ENCODE peak calls at places on chromosomes 2 and 18, in four cellular contexts. S is tibial nerve, X is chondrocyte, J is type B pancreatic cell. T is an unnamed sample.

GRCh38 chr2:209472386-209472832 is 48.6 kb downstream of the MAP2 start:
- DNase-seq in X (no peak), S (no peak), J (no peak), T (no peak)

GRCh38 chr18:73144030-73144429 is 276.2 kb upstream of the NETO1 start:
- DNase-seq in J (no peak), X (no peak), S (no peak), T (no peak)

GRCh38 chr2:166104773-166105172 is 23.0 kb downstream of the SCN1A start:
- DNase-seq in X (no peak), J (no peak), S (no peak), T (no peak)

GRCh38 chr2:191421950-191422349 is 176.7 kb downstream of the MYO1B start:
- DNase-seq in S (no peak), X (no peak), J (no peak), T (no peak)

GRCh38 chr2:235594041-235594440 is 100.2 kb downstream of the AGAP1 start:
- DNase-seq in X (no peak), J (no peak), S (no peak), T (no peak)

GRCh38 chr2:68764781-68765385 is 30.3 kb downstream of the ARHGAP25 start:
- DNase-seq in S (no peak), X (no peak), J (no peak), T (no peak)

GRCh38 chr2:217079165-217079564 is 219.3 kb upstream of the TNP1 start:
- DNase-seq in S (no peak), J (no peak), X (no peak), T (no peak)

GRCh38 chr18:4108016-4108415 is 347.1 kb downstream of the DLGAP1 start:
- DNase-seq in J (no peak), X (no peak), S (no peak), T (no peak)

GRCh38 chr18:45687617-45688016 is 36.4 kb upstream of the SLC14A1 start:
- DNase-seq in J (peak), S (no peak), X (no peak), T (no peak)

GRCh38 chr2:170465241-170465640 is 249.9 kb upstream of the SP5 start:
- DNase-seq in S (no peak), X (no peak), J (no peak), T (no peak)

GRCh38 chr2:233915133-233915532 is 2.0 kb upstream of the TRPM8 start:
- DNase-seq in X (no peak), S (no peak), J (no peak), T (no peak)

GRCh38 chr18:36203360-36203895 is 16.1 kb downstream of the MOCOS start:
- DNase-seq in S (no peak), J (peak), X (no peak), T (no peak)

GRCh38 chr2:149136111-149136510 is 97.6 kb downstream of the LYPD6B start:
- DNase-seq in S (no peak), J (no peak), X (no peak), T (no peak)

GRCh38 chr2:70982971-70983370 is 4.5 kb downstream of the ANKRD53 start:
- DNase-seq in J (no peak), S (no peak), X (peak), T (no peak)

GRCh38 chr18:68797901-68798300 is at the start of gene CCDC102B:
- DNase-seq in S (no peak), J (no peak), X (no peak), T (no peak)

GRCh38 chr2:233600361-233600760 is 17.1 kb upstream of the UGT1A8 start:
- DNase-seq in J (no peak), S (no peak), X (no peak), T (no peak)

GRCh38 chr18:5521000-5521399 is 22.8 kb downstream of the EPB41L3 start:
- DNase-seq in S (no peak), X (no peak), J (no peak), T (no peak)

GRCh38 chr2:35598310-35598709 is 757.3 kb upstream of the CRIM1 start:
- DNase-seq in X (no peak), S (no peak), J (no peak), T (no peak)

GRCh38 chr18:42437646-42438045 is 482.6 kb downstream of the PIK3C3 start:
- DNase-seq in S (no peak), X (no peak), J (no peak), T (no peak)

GRCh38 chr2:118121101-118121500 is 32.8 kb downstream of the INSIG2 start:
- DNase-seq in S (no peak), J (no peak), X (no peak), T (no peak)

GRCh38 chr2:217573565-217573964 is 429.2 kb downstream of the TNS1 start:
- DNase-seq in X (no peak), S (no peak), J (no peak), T (no peak)

GRCh38 chr18:75438891-75439290 is 11.4 kb upstream of the SMIM21 start:
- DNase-seq in X (no peak), S (no peak), J (no peak), T (no peak)

GRCh38 chr2:11534746-11535484 is 1.1 kb downstream of the GREB1 start:
- DNase-seq in S (no peak), J (no peak), X (no peak), T (no peak)

GRCh38 chr2:30871440-30871839 is 64.2 kb upstream of the CAPN13 start:
- DNase-seq in X (no peak), J (no peak), S (no peak), T (no peak)

GRCh38 chr2:239584986-239585385 is 184.2 kb upstream of the HDAC4 start:
- DNase-seq in X (no peak), J (no peak), S (no peak), T (no peak)

GRCh38 chr2:1591978-1592907 is 152.1 kb downstream of the PXDN start:
- DNase-seq in X (peak), S (peak), J (no peak), T (no peak)

GRCh38 chr18:25229858-25230257 is 122.1 kb downstream of the ZNF521 start:
- DNase-seq in X (no peak), J (no peak), S (no peak), T (no peak)

GRCh38 chr2:99910903-99911302 is 231.5 kb downstream of the AFF3 start:
- DNase-seq in S (no peak), J (no peak), X (no peak), T (no peak)

GRCh38 chr18:62324917-62325805 is at the start of gene TNFRSF11A:
- DNase-seq in S (no peak), J (no peak), X (no peak), T (peak)

GRCh38 chr2:106596844-106597243 is 109.7 kb downstream of the CD8B2 start:
- DNase-seq in S (no peak), X (no peak), J (no peak), T (no peak)

GRCh38 chr18:12422936-12423335 is 15.2 kb downstream of the PRELID3A start:
- DNase-seq in S (no peak), J (no peak), X (peak), T (no peak)

GRCh38 chr2:178309541-178309940 is 115.2 kb downstream of the OSBPL6 start:
- DNase-seq in X (no peak), J (no peak), S (no peak), T (no peak)

GRCh38 chr18:34595673-34596072 is 114.4 kb upstream of the DTNA start:
- DNase-seq in S (no peak), J (no peak), X (no peak), T (no peak)

GRCh38 chr2:53438056-53438455 is 329.5 kb upstream of the CHAC2 start:
- DNase-seq in S (no peak), J (no peak), X (no peak), T (no peak)

GRCh38 chr2:219707496-219708285 is 80.3 kb downstream of the SLC4A3 start:
- DNase-seq in X (no peak), S (no peak), J (no peak), T (no peak)

GRCh38 chr18:58128286-58129018 is 84.4 kb downstream of the NEDD4L start:
- DNase-seq in S (no peak), J (no peak), X (no peak), T (no peak)

GRCh38 chr18:58124475-58124874 is 80.4 kb downstream of the NEDD4L start:
- DNase-seq in S (no peak), X (no peak), J (no peak), T (no peak)

GRCh38 chr18:58129019-58129374 is 85.0 kb downstream of the NEDD4L start:
- DNase-seq in X (no peak), S (no peak), J (no peak), T (no peak)

GRCh38 chr18:58125756-58126155 is 81.7 kb downstream of the NEDD4L start:
- DNase-seq in J (no peak), X (no peak), S (no peak), T (no peak)

GRCh38 chr18:58125183-58125582 is 81.2 kb downstream of the NEDD4L start:
- DNase-seq in J (no peak), S (no peak), X (no peak), T (no peak)
- TF ChIP-seq CTCF in J (no peak), S (no peak), X (peak), T (no peak)

DNA sequence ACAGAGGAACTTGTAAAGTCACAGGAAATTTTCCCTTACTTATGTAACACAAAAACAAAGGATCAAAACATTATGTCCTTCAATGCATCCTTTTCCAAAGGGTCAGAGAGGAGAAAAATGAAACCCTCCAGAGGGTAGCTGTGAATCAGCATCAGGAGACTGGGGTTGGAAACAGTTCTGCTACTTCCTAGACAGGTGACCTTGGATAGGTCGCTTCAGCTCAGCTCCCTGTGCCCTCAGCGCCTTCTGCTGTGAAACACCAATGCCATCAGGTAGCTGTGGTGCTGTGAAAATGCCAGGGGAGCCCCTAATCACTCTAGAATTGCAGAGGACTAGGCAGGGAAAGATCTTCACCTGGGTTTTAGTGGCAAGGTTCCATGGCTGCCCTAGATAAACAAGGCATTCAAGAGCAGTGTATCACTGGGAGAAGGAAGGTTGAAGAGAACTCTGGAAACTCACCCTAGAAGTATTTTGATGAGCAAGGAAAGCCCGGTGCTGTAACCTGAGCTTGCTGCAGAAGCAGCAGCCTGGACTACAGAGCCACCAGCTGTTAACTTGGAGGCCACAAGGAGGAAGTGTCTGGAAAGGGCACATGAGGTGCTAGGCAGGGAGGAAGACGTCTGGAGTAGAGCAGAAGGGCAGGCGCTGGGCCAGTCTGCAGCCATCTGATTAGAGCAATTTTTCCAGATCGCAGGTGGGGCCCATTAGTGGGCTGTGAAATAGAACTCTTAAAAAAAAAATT is 100.7 kb upstream of the MCFD2 start:
- DNase-seq in J (no peak), S (no peak), X (no peak), T (no peak)
- TF ChIP-seq CTCF in J (no peak), S (no peak), X (peak), T (no peak)

GRCh38 chr2:200203381-200203827 is 103.1 kb upstream of the SPATS2L start:
- DNase-seq in J (no peak), X (no peak), S (no peak), T (no peak)

GRCh38 chr2:200194746-200195145 is 111.7 kb upstream of the SPATS2L start:
- DNase-seq in J (no peak), S (no peak), X (no peak), T (no peak)

GRCh38 chr2:200193791-200194190 is 112.7 kb upstream of the SPATS2L start:
- DNase-seq in X (no peak), J (no peak), S (no peak), T (no peak)

GRCh38 chr2:200199005-200199404 is 107.5 kb upstream of the SPATS2L start:
- DNase-seq in S (no peak), X (no peak), J (no peak), T (no peak)

GRCh38 chr2:200199576-200200263 is 106.8 kb upstream of the SPATS2L start:
- DNase-seq in S (no peak), J (no peak), X (no peak), T (no peak)
- TF ChIP-seq CTCF in S (no peak), J (no peak), X (no peak), T (no peak)

GRCh38 chr2:116820986-116821385 is 993.5 kb upstream of the DDX18 start:
- DNase-seq in J (no peak), X (no peak), S (no peak), T (no peak)

DNA sequence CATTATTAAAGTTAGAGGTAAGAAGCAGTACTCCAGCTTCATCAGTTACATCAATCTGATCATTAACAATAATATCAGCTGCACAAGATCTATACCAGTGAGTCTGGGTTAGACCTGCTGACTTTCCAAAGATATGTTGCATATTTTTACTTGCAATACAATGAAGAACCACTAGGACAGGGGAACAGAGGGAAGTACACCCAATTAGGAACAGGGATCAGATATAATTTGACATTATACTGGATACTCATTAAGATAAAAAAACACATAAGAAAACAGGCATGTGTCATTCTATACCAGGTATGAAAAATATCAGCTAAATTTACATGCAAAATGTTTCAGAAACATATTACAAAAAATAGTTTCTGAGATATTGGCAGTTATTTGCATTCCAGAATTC is 995.1 kb upstream of the DDX18 start:
- DNase-seq in J (no peak), X (no peak), S (no peak), T (no peak)
- TF ChIP-seq CTCF in J (peak), X (peak), S (no peak), T (no peak)

DNA sequence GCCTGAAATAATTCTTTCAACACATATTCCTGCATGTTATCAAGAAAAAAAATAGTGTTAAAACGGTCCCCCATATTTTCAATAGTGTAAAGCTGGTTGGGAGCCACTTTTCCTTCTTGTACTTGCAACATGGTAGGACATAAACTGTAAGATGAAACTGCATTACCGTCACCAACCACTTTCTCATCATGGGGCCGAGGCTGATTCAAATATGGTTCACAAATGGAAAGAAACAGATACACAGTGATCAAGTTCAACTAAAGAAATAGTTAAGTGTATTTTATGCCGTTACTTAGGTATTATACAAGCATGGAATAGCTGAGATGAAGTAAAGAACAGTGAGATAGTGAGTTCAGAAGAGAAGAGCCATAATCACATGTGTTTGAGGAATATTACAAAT is 360.7 kb downstream of the ZEB2 start:
- DNase-seq in X (no peak), J (no peak), S (no peak), T (no peak)
- TF ChIP-seq CTCF in X (no peak), J (peak), S (no peak), T (no peak)

DNA sequence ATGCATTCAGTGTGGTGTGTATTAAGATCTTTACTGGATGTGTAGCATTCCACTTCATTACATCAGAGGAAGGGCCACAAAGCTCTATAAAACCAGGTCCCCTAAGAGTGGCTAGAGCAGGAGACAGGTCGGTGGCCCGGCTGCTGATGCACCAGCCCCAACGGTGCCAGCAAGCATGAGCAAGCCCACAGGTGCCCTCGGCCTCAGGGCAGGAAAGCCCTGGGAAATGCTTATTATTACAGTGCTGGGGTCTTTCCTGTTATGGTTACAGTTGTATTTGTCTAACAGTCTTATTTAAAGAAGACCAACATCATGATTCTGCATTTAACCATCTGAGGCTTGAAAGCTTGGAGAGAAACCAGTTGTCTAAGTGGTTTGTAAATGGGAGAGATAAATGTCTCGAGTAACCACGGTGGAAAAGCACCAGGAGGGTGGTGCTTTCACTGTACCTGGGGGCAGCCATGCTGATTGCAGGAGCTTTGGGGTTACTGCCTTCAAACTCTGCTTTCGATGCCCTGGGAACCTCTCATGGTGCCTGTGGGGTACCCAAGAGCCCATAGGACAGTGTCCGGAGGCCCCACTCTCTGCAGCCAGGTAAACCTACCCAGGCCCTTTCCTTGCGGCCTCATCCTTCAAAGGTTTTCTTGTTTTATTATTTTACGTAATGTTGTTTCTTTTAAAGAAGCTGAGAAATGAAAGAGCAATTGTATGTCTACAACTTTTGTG is 133.1 kb downstream of the SH3RF3 start:
- DNase-seq in S (no peak), J (no peak), X (no peak), T (no peak)
- TF ChIP-seq CTCF in S (no peak), J (no peak), X (no peak), T (no peak)

GRCh38 chr2:105125428-105125827 is 87.6 kb downstream of the MRPS9 start:
- DNase-seq in S (no peak), J (no peak), X (no peak), T (no peak)
- TF ChIP-seq CTCF in S (no peak), J (peak), X (peak), T (no peak)

T was measured in D721Med.